ENCODE peak calls at places on chromosome 13, in nine cellular contexts. V is GM12865; F is fibroblast of lung; B is brain pericyte; K is T-helper 17 cell; I is nephron progenitor cell; A is stimulated activated CD8-positive, alpha-beta memory T cell treated with anti-CD3 and anti-CD28 coated beads, Interleukin-7, amount 100 ng/mL, for 1 hour; Q is hepatic stellate cell; N is neural crest cell. R is an unnamed sample.

GRCh38 chr13:44842158-44842557 is 147.1 kb downstream of the NUFIP1 start:
- DNase-seq in Q (peak; percentile 43), N (no peak), F (peak; percentile 59), B (no peak), I (no peak), A (no peak), V (no peak), K (no peak), R (no peak)

GRCh38 chr13:113489549-113490495 is 689 bp downstream of the DCUN1D2 start:
- DNase-seq in N (peak; percentile 28), V (peak; percentile 50), K (peak; percentile 14), A (no peak), F (peak; percentile 44), B (no peak), Q (peak; percentile 75), I (peak; percentile 31), R (peak; percentile 62)

GRCh38 chr13:27034678-27035111 is 136.9 kb downstream of the USP12 start:
- DNase-seq in K (no peak), N (no peak), B (no peak), F (no peak), V (no peak), A (no peak), I (peak; percentile 42), Q (no peak), R (no peak)

GRCh38 chr13:82634946-82635345 is 1247.3 kb downstream of the SLITRK1 start:
- DNase-seq in F (peak; percentile 23), B (no peak), K (no peak), Q (no peak), I (no peak), A (no peak), N (no peak), V (no peak), R (no peak)

GRCh38 chr13:29136341-29136740 is 316.2 kb downstream of the MTUS2 start:
- DNase-seq in V (no peak), B (no peak), Q (no peak), N (no peak), I (no peak), F (no peak), A (no peak), K (no peak), R (no peak)

GRCh38 chr13:98232456-98232855 is 55.4 kb upstream of the RNF113B start:
- DNase-seq in K (no peak), V (no peak), N (no peak), I (no peak), F (no peak), B (no peak), A (no peak), Q (no peak), R (no peak)

GRCh38 chr13:24454100-24454499 is 58.5 kb downstream of the PARP4 start:
- DNase-seq in K (no peak), A (no peak), V (no peak), B (no peak), N (no peak), Q (no peak), F (no peak), I (no peak), R (no peak)

GRCh38 chr13:29589234-29589633 is 6.3 kb downstream of the SLC7A1 start:
- DNase-seq in V (no peak), A (no peak), I (peak; percentile 44), K (no peak), B (no peak), F (no peak), N (no peak), Q (no peak), R (no peak)

GRCh38 chr13:29434217-29434940 is 161.1 kb downstream of the SLC7A1 start:
- DNase-seq in I (peak; percentile 10), F (no peak), K (no peak), A (no peak), N (no peak), V (peak; percentile 33), Q (no peak), B (no peak), R (peak; percentile 42)

GRCh38 chr13:99377641-99378040 is 70.4 kb upstream of the GPR183 start:
- DNase-seq in K (no peak), A (no peak), B (no peak), Q (no peak), F (no peak), I (no peak), V (no peak), N (no peak), R (no peak)

GRCh38 chr13:39777021-39777420 is 121.6 kb downstream of the COG6 start:
- DNase-seq in F (no peak), K (no peak), N (no peak), Q (no peak), I (no peak), A (no peak), B (no peak), V (no peak), R (no peak)

GRCh38 chr13:107767119-107767518 is 448.2 kb downstream of the LIG4 start:
- DNase-seq in A (no peak), N (peak; percentile 3), B (no peak), F (no peak), I (no peak), K (no peak), V (no peak), Q (no peak), R (no peak)

GRCh38 chr13:46101488-46102289 is 3.1 kb downstream of the CPB2 start:
- DNase-seq in V (peak; percentile 16), B (no peak), F (no peak), N (no peak), A (no peak), Q (no peak), I (no peak), K (no peak), R (no peak)

GRCh38 chr13:110319774-110320509 is 12.9 kb downstream of the COL4A2 start:
- DNase-seq in N (no peak), F (peak; percentile 43), B (no peak), Q (no peak), I (no peak), A (no peak), V (no peak), K (no peak), R (no peak)

GRCh38 chr13:73898276-73898675 is 235.9 kb downstream of the KLF12 start:
- DNase-seq in A (no peak), F (no peak), I (no peak), Q (no peak), N (no peak), B (no peak), K (no peak), V (no peak), R (no peak)

GRCh38 chr13:78604782-78605611 is 1.6 kb upstream of the POU4F1 start:
- DNase-seq in N (no peak), I (no peak), A (no peak), B (no peak), K (no peak), F (no peak), Q (no peak), V (no peak), R (peak; percentile 66)

GRCh38 chr13:28246891-28247290 is 108.5 kb downstream of the PAN3 start:
- DNase-seq in K (no peak), Q (no peak), V (no peak), F (no peak), A (no peak), N (no peak), B (no peak), I (no peak), R (no peak)

GRCh38 chr13:108551674-108552073 is 77.7 kb upstream of the MYO16 start:
- DNase-seq in B (no peak), V (no peak), A (no peak), F (peak; percentile 2), I (no peak), N (no peak), Q (no peak), K (no peak), R (no peak)

GRCh38 chr13:30804474-30804873 is 69.1 kb downstream of the ALOX5AP start:
- DNase-seq in N (no peak), F (no peak), I (no peak), Q (no peak), A (no peak), V (no peak), K (no peak), B (no peak), R (no peak)

GRCh38 chr13:33349996-33350826 is 64.7 kb upstream of the STARD13 start:
- DNase-seq in V (no peak), F (peak; percentile 47), N (peak; percentile 12), K (no peak), Q (peak; percentile 46), A (no peak), B (no peak), I (peak; percentile 42), R (no peak)

GRCh38 chr13:61777281-61777680 is 361.6 kb upstream of the PCDH20 start:
- DNase-seq in Q (no peak), A (no peak), F (peak; percentile 8), K (no peak), B (no peak), V (no peak), N (no peak), I (no peak), R (no peak)

GRCh38 chr13:110347088-110347487 is 40.0 kb downstream of the COL4A2 start:
- DNase-seq in I (no peak), V (no peak), Q (no peak), N (no peak), F (no peak), B (no peak), A (no peak), K (no peak), R (no peak)

GRCh38 chr13:99053636-99054233 is 75.9 kb upstream of the DOCK9 start:
- DNase-seq in F (no peak), B (no peak), V (no peak), I (no peak), K (no peak), Q (no peak), A (no peak), N (no peak), R (no peak)

GRCh38 chr13:50188696-50189095 is 173.5 kb downstream of the KCNRG start:
- DNase-seq in F (no peak), V (no peak), A (no peak), B (no peak), N (no peak), Q (no peak), K (no peak), I (no peak), R (no peak)

GRCh38 chr13:108155185-108156106 is 59.9 kb downstream of the LIG4 start:
- DNase-seq in K (peak; percentile 48), F (peak; percentile 64), N (peak; percentile 65), A (peak; percentile 32), Q (peak; percentile 21), I (peak; percentile 71), V (peak; percentile 37), B (peak; percentile 15), R (peak; percentile 77)

GRCh38 chr13:58949646-58950045 is 1214.1 kb downstream of the DIAPH3 start:
- DNase-seq in B (no peak), I (peak; percentile 6), V (no peak), A (no peak), K (no peak), N (no peak), F (no peak), Q (no peak), R (no peak)

GRCh38 chr13:48602296-48603040 is 51.3 kb upstream of the CYSLTR2 start:
- DNase-seq in K (no peak), B (no peak), F (no peak), A (no peak), V (no peak), I (no peak), Q (no peak), N (no peak), R (no peak)

GRCh38 chr13:60679928-60680693 is 283.1 kb downstream of the TDRD3 start:
- DNase-seq in F (no peak), I (no peak), K (no peak), A (no peak), Q (no peak), N (no peak), V (no peak), B (no peak), R (no peak)

GRCh38 chr13:50131998-50132936 is 117.0 kb downstream of the KCNRG start:
- DNase-seq in V (no peak), N (no peak), K (peak; percentile 5), F (peak; percentile 28), B (no peak), A (no peak), I (peak; percentile 15), Q (no peak), R (no peak)

GRCh38 chr13:49602005-49602404 is 16.6 kb upstream of the RCBTB1 start:
- DNase-seq in F (no peak), K (no peak), B (no peak), A (no peak), V (no peak), Q (no peak), N (no peak), I (no peak), R (no peak)

GRCh38 chr13:28136916-28137315 is 1.4 kb upstream of the PAN3 start:
- DNase-seq in Q (no peak), V (peak; percentile 64), K (no peak), A (no peak), F (peak; percentile 9), I (no peak), N (no peak), B (no peak), R (peak; percentile 54)

R was measured in NAMALWA.